ENCODE peak calls at places on chromosomes 16 and 17, in eight cellular contexts. D is NCI-H1436; T is posterior cingulate gyrus; R is stimulated activated naive CD8-positive, alpha-beta T cell treated with anti-CD3 and anti-CD28 coated beads, Interleukin-15, amount 100 ng/mL, for 72 hours; P is pons; L is activated effector memory CD4-positive, alpha-beta T cell treated with anti-CD3 and anti-CD28 coated beads, Interleukin-2, amount 50 U/mL, for 16 hours; G is thoracic aorta; A is WTC11. Z is an unnamed sample.

GRCh38 chr16:89031715-89032659 is 55.0 kb upstream of the CBFA2T3 start:
- DNase-seq in G (no peak), D (no peak), R (peak), A (no peak), T (peak), P (peak), L (peak), Z (no peak)

GRCh38 chr16:66020642-66021041 is 345.8 kb upstream of the CDH5 start:
- DNase-seq in G (no peak), T (no peak), R (no peak), P (no peak), D (no peak), L (no peak), A (no peak), Z (no peak)

GRCh38 chr16:27470567-27471431 is 68.8 kb downstream of the IL21R start:
- DNase-seq in T (peak), L (no peak), A (no peak), R (no peak), P (no peak), G (peak), D (no peak), Z (no peak)

GRCh38 chr16:85168732-85169256 is 56.5 kb upstream of the CIBAR2 start:
- DNase-seq in P (no peak), R (no peak), G (no peak), T (peak), A (peak), L (no peak), D (peak), Z (no peak)

GRCh38 chr16:3173892-3174617 is 13.9 kb upstream of the OR1F1 start:
- DNase-seq in P (no peak), D (peak), A (peak), L (no peak), R (peak), T (peak), G (no peak), Z (no peak)

GRCh38 chr17:61803216-61803615 is 60.1 kb downstream of the BRIP1 start:
- DNase-seq in T (no peak), L (no peak), D (no peak), P (no peak), A (no peak), G (no peak), R (no peak), Z (no peak)

GRCh38 chr16:69845181-69845580 is 83.0 kb downstream of the WWP2 start:
- DNase-seq in L (no peak), T (no peak), G (no peak), A (no peak), P (no peak), D (no peak), R (no peak), Z (no peak)

GRCh38 chr16:1791256-1791942 is 2.1 kb downstream of the IGFALS start:
- DNase-seq in G (no peak), R (no peak), L (no peak), D (no peak), T (peak), A (peak), P (no peak), Z (no peak)

GRCh38 chr17:82241183-82241925 is 12.5 kb downstream of the SLC16A3 start:
- DNase-seq in T (peak), L (peak), P (peak), G (peak), D (no peak), A (no peak), R (no peak), Z (peak)